ENCODE peak calls at places on chromosomes 6 and 20, in four cellular contexts. R, G, K and E are unnamed samples.
A peak's percentile ranks its signal among the peaks of the same experiment; 100 is the strongest.

GRCh38 chr6:292506-293184 is 358 bp downstream of the DUSP22 start:
- DNase-seq in G (peak; percentile 67), K (no peak), R (peak; percentile 45), E (peak; percentile 69)

GRCh38 chr6:31765910-31766794 is 3.7 kb downstream of the SAPCD1 start:
- DNase-seq in G (peak; percentile 74), R (no peak), K (no peak), E (no peak)

GRCh38 chr6:135182120-135182992 is 1.2 kb downstream of the MYB start:
- DNase-seq in G (peak; percentile 42), K (peak; percentile 43), R (peak; percentile 20), E (peak; percentile 20)

GRCh38 chr20:59958626-59959025 is 403 bp downstream of the CDH26 start:
- DNase-seq in R (no peak), G (peak; percentile 49), K (no peak), E (no peak)

GRCh38 chr6:130381459-130382380 is 15.9 kb downstream of the TMEM200A start:
- DNase-seq in K (no peak), R (no peak), G (no peak), E (no peak)

GRCh38 chr6:26234421-26235239 is 130.4 kb upstream of the BTN3A2 start:
- DNase-seq in R (peak; percentile 50), K (peak; percentile 61), G (peak; percentile 67), E (peak; percentile 64)

GRCh38 chr6:44052419-44053011 is 74.7 kb downstream of the MRPL14 start:
- DNase-seq in K (no peak), G (peak; percentile 57), R (no peak), E (no peak)

GRCh38 chr20:24605937-24606455 is 136.6 kb downstream of the SYNDIG1 start:
- DNase-seq in G (no peak), R (no peak), K (no peak), E (no peak)

GRCh38 chr20:49483018-49483705 is 694 bp upstream of the KCNB1 start:
- DNase-seq in R (no peak), G (peak; percentile 61), K (no peak), E (no peak)

DNA sequence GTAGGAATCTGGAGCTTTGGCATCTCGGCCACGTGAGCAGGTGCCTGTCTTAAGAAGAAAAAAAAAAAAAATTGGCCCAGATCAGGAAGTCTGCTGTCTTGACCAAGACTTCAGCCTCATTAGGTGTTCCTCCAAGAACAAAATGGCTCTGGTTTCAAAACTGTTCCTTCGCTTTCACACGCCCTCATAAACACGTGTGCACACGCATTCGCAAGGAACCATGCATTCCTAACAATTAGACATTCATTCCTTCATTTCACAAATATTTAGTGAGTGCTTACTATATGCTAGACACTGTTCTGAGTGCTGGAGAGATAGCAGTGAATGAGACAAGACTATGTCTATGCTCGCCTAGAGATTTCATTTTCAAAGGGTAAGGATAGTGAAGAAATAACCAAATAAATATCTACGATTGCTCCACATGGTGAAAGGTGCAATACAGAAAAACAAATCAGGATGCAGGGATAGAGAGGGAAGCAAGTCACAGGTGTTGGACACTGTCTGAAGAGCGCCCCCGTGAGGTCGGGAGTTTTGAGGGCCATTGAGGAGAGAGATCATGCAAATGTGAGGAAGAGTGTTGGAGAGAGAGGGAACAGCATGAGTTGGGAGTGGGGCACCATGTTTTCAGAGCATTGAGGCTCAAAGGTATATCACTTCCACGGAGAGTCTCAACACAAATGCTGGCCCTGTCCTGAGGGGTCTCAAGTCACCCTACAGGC is 53.3 kb downstream of the CCDC170 start:
- DNase-seq in K (no peak), R (no peak), G (no peak), E (no peak)
- TF ChIP-seq CTCF in K (no peak), R (no peak), G (peak; percentile 35), E (no peak)

GRCh38 chr6:37303891-37304503 is 46.1 kb upstream of the TMEM217 start:
- DNase-seq in R (peak; percentile 8), K (no peak), G (no peak), E (no peak)
- TF ChIP-seq CTCF in R (peak; percentile 34), K (no peak), G (peak; percentile 63), E (no peak)

GRCh38 chr20:18090044-18090443 is 32.3 kb upstream of the OVOL2 start:
- DNase-seq in R (no peak), G (no peak), K (no peak), E (no peak)
- TF ChIP-seq CTCF in R (no peak), G (peak; percentile 13), K (no peak), E (no peak)

GRCh38 chr6:109443425-109443950 is 3.0 kb downstream of the SMPD2 start:
- DNase-seq in G (no peak), K (no peak), R (no peak), E (no peak)

GRCh38 chr6:109440325-109441068 is at the start of the genes PPIL6 and SMPD2:
- DNase-seq in G (peak; percentile 91), K (peak; percentile 81), R (peak; percentile 95), E (peak; percentile 81)

GRCh38 chr6:109445382-109445781 is 4.9 kb downstream of the SMPD2 start:
- DNase-seq in K (no peak), R (no peak), G (no peak), E (no peak)

GRCh38 chr6:109442393-109442924 is 1.9 kb downstream of the SMPD2 start:
- DNase-seq in K (no peak), G (no peak), R (no peak), E (no peak)

DNA sequence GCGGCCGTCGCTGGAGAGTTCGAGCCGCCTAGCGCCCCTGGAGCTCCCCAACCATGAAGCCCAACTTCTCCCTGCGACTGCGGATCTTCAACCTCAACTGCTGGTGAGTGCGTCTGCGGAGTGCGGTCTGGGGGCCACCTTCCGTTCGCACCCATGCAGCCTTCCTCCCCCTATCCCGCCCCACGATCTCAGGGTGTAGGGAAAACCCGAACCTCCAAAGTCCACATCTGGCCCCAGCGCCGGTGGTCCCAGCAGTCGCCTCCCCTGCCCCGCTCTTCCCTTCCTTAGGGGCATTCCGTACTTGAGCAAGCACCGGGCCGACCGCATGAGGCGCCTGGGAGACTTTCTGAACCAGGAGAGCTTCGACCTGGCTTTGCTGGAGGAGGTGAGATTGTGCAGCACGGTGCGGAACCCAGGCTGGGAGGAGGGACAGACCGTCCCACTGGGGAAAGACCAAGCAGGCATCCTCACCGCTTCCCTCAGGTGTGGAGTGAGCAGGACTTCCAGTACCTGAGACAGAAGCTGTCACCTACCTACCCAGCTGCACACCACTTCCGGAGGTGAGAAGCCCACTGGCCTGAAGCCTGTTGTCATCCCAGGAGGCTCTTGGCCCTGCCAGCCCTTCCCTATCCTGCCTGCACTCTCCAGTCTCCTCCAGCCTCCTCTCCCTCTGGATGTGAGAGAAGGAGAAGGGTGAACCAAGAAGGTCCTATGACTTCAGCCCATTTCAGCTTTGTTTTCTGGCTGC is 719 bp downstream of the SMPD2 start:
- DNase-seq in K (peak; percentile 60), R (peak; percentile 58), G (peak; percentile 73), E (peak; percentile 48)
- TF ChIP-seq CTCF in K (no peak), R (peak; percentile 12), G (peak; percentile 33), E (no peak)

DNA sequence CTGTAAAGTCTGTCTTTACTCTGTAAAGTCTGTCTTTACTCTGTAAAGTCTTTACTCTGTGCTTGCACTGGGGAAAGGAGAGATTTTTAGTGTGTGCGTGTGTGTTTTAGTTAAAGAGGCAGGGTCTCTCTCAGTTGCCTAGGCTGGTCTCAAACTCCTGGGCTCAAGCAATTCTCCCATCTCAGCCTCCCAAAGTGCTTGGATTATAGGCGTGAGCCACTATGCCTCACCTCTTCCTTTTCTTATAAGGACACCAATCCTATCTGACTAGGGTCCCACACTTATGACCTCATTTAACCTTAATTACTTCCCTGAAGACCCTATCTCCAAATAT is 93.8 kb downstream of the JPH2 start:
- DNase-seq in R (no peak), G (no peak), K (no peak), E (no peak)
- TF ChIP-seq CTCF in R (no peak), G (peak; percentile 21), K (no peak), E (peak; percentile 14)

GRCh38 chr6:111032493-111033140 is 50.8 kb downstream of the RPF2 start:
- DNase-seq in G (no peak), K (no peak), R (no peak), E (no peak)
- TF ChIP-seq CTCF in G (no peak), K (no peak), R (no peak), E (no peak)

DNA sequence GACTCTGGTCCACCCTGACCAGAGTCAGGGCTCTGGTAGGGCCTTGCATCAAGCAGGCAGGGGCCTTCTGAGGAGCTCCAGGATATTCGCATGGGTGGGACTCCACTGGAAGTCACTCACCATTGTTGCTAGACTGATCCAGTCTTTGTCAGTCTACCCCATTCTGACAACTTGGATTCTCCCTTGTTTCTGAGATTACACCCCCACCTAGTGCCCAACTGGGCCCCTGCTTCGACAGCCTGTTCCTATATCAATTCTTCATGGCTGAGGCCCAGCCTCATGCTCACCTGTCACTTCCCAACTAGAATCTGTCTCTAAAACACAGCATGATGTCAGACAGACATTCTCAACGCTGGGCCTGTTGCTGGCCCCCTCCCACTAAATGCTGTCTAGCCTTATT is 5.2 kb downstream of the SLC35D3 start:
- DNase-seq in K (no peak), G (peak; percentile 51), R (peak; percentile 48), E (no peak)
- TF ChIP-seq CTCF in K (no peak), G (peak; percentile 66), R (peak; percentile 15), E (no peak)

DNA sequence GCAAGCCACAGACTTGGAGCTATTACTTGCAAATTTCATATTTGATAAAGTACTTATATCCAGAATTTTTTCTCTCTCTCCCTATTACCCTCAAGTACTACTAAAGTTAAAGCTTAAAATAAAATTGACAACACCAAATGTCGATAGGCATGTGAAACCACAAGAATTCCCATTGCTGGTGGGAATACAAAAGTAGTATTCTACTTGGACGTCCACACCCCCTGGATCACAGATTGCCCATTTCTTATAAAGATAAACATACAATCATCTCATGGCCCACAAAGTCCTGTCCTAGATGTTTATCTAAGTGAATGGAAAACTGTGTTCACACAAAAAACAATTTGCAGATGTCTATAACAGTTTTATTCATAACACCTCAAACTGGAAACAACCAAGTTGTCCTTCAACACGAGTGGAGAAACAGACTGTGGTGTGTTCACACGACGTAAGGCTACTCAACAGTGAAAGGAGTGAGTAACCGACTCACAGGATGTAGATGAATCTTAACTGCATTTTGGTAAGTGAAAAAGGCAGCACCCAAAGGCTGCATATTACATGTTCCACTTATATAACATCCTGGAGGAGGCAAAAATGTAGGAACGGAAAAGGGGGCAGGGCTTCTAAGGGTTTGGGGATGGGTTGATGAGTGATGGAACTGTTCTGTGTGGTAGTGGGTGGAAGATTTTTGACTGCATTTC is 297.4 kb downstream of the THBS2 start:
- DNase-seq in G (no peak), K (no peak), R (no peak), E (no peak)
- TF ChIP-seq CTCF in G (no peak), K (no peak), R (no peak), E (no peak)